ENCODE peak calls at places on chromosome 19, in four cellular contexts. A is hepatic stellate cell, G is NCI-H1436, O is right cardiac atrium. U is an unnamed sample.

GRCh38 chr19:5801796-5802616 is 2.9 kb upstream of the NRTN start:
- DNase-seq in A (no peak), O (no peak), G (peak; percentile 35), U (no peak)

GRCh38 chr19:46815833-46816627 is 27.6 kb upstream of the SLC1A5 start:
- DNase-seq in A (no peak), O (peak; percentile 30), G (no peak), U (no peak)

GRCh38 chr19:39247701-39248664 is 673 bp downstream of the IFNL4 start:
- DNase-seq in G (no peak), O (no peak), A (no peak), U (no peak)

GRCh38 chr19:19201697-19202630 is 1.2 kb downstream of the NR2C2AP start:
- DNase-seq in A (no peak), G (no peak), O (no peak), U (no peak)

GRCh38 chr19:35533822-35534521 is 716 bp downstream of the GAPDHS start:
- DNase-seq in G (no peak), O (peak; percentile 68), A (no peak), U (no peak)

GRCh38 chr19:31340059-31341025 is 8.9 kb downstream of the TSHZ3 start:
- DNase-seq in A (no peak), G (no peak), O (no peak), U (no peak)

GRCh38 chr19:15124572-15125231 is 17.5 kb downstream of the SYDE1 start:
- DNase-seq in G (no peak), O (no peak), A (no peak), U (no peak)

GRCh38 chr19:41821003-41821735 is 23.3 kb downstream of the LYPD4 start:
- DNase-seq in G (peak; percentile 81), A (peak; percentile 50), O (no peak), U (no peak)

GRCh38 chr19:5466814-5467291 is 11.6 kb downstream of the ZNRF4 start:
- DNase-seq in A (no peak), O (peak; percentile 79), G (no peak), U (no peak)

GRCh38 chr19:55212447-55212846 is 3.1 kb upstream of the PTPRH start:
- DNase-seq in G (no peak), A (no peak), O (no peak), U (no peak)

GRCh38 chr19:55486043-55486970 is 1.3 kb downstream of the NAT14 start:
- DNase-seq in G (no peak), O (peak; percentile 74), A (no peak), U (no peak)

GRCh38 chr19:42176990-42177685 is 40.3 kb downstream of the DEDD2 start:
- DNase-seq in A (peak; percentile 81), O (peak; percentile 87), G (peak; percentile 95), U (peak; percentile 49)

GRCh38 chr19:7337380-7338194 is 11.2 kb upstream of the ARHGEF18 start:
- DNase-seq in G (no peak), A (no peak), O (peak; percentile 66), U (no peak)

GRCh38 chr19:12364391-12365093 is 941 bp downstream of the ZNF442 start:
- DNase-seq in G (no peak), A (peak; percentile 35), O (peak; percentile 57), U (no peak)

GRCh38 chr19:39409207-39409885 is 2.7 kb downstream of the ZFP36 start:
- DNase-seq in A (peak; percentile 85), G (peak; percentile 84), O (peak; percentile 97), U (peak; percentile 20)

GRCh38 chr19:35539850-35540249 is 5.6 kb upstream of the TMEM147 start:
- DNase-seq in G (no peak), O (no peak), A (no peak), U (no peak)

GRCh38 chr19:15282311-15282705 is 50.0 kb downstream of the BRD4 start:
- DNase-seq in G (no peak), O (no peak), A (no peak), U (no peak)

GRCh38 chr19:48329167-48329891 is 4.0 kb downstream of the EMP3 start:
- DNase-seq in A (peak; percentile 59), G (peak; percentile 27), O (no peak), U (no peak)

GRCh38 chr19:3108775-3109174 is 14.6 kb downstream of the GNA11 start:
- DNase-seq in G (peak; percentile 44), A (peak; percentile 74), O (peak; percentile 87), U (no peak)

GRCh38 chr19:34217952-34218817 is 36.2 kb upstream of the GARRE1 start:
- DNase-seq in O (no peak), A (peak; percentile 59), G (peak; percentile 50), U (no peak)

GRCh38 chr19:8310342-8311055 is 2.3 kb upstream of the CD320 start:
- DNase-seq in G (no peak), A (no peak), O (no peak), U (no peak)

GRCh38 chr19:13020002-13020414 is 24.7 kb downstream of the NFIX start:
- DNase-seq in A (no peak), O (peak; percentile 22), G (no peak), U (no peak)